ENCODE peak calls at places on chromosome 16, in five cellular contexts. W is RCC 7860, I is prostate gland, V is astrocyte of the cerebellum, A is AG10803. Y is an unnamed sample.

GRCh38 chr16:53511403-53512280 is 8.6 kb upstream of the AKTIP start:
- DNase-seq in W (no peak), I (no peak), V (no peak), A (no peak), Y (peak)

GRCh38 chr16:57143125-57143965 is 42.5 kb downstream of the PSME3IP1 start:
- DNase-seq in W (no peak), I (no peak), V (no peak), A (no peak), Y (no peak)

GRCh38 chr16:71540-72341 is 690 bp downstream of the RHBDF1 start:
- DNase-seq in W (peak), I (peak), V (no peak), A (peak), Y (peak)

GRCh38 chr16:31135535-31136286 is at the start of gene PRSS8:
- DNase-seq in W (no peak), I (peak), V (no peak), A (no peak), Y (peak)

GRCh38 chr16:57093845-57094564 is 1.6 kb downstream of the CPNE2 start:
- DNase-seq in W (no peak), I (no peak), V (no peak), A (no peak), Y (no peak)

GRCh38 chr16:67163164-67163902 is 1.2 kb upstream of the HSF4 start:
- DNase-seq in W (no peak), I (peak), V (no peak), A (peak), Y (no peak)

GRCh38 chr16:67459858-67460144 is 21.2 kb downstream of the ATP6V0D1 start:
- DNase-seq in W (no peak), I (no peak), V (no peak), A (no peak), Y (no peak)

GRCh38 chr16:62764572-62764971 is 728.3 kb upstream of the CDH8 start:
- DNase-seq in W (no peak), I (no peak), V (no peak), A (no peak), Y (no peak)

GRCh38 chr16:88387941-88388627 is 5.3 kb downstream of the ZNF469 start:
- DNase-seq in W (peak), I (peak), V (no peak), A (peak), Y (peak)

GRCh38 chr16:49598386-49599170 is 225.0 kb downstream of the C16orf78 start:
- DNase-seq in W (no peak), I (no peak), V (no peak), A (no peak), Y (no peak)

GRCh38 chr16:55502801-55503366 is 6.0 kb upstream of the LPCAT2 start:
- DNase-seq in W (peak), I (peak), V (peak), A (peak), Y (peak)

GRCh38 chr16:75296606-75297005 is 45.2 kb upstream of the BCAR1 start:
- DNase-seq in W (no peak), I (no peak), V (no peak), A (peak), Y (no peak)

GRCh38 chr16:66326995-66327513 is 39.4 kb upstream of the CDH5 start:
- DNase-seq in W (no peak), I (no peak), V (no peak), A (no peak), Y (no peak)

GRCh38 chr16:1890024-1890700 is 18.2 kb upstream of the MEIOB start:
- DNase-seq in W (no peak), I (no peak), V (no peak), A (no peak), Y (no peak)

GRCh38 chr16:67302882-67303434 is 23.6 kb downstream of the KCTD19 start:
- DNase-seq in W (no peak), I (no peak), V (no peak), A (no peak), Y (no peak)

GRCh38 chr16:5007256-5007655 is 26.5 kb downstream of the NAGPA start:
- DNase-seq in W (no peak), I (no peak), V (no peak), A (no peak), Y (no peak)

GRCh38 chr16:30395992-30396560 is 856 bp downstream of the ZNF48 start:
- DNase-seq in W (no peak), I (no peak), V (no peak), A (no peak), Y (no peak)

GRCh38 chr16:22191966-22192260 is 14.2 kb upstream of the EEF2K start:
- DNase-seq in W (no peak), I (no peak), V (no peak), A (no peak), Y (no peak)

GRCh38 chr16:89373355-89374110 is 116.8 kb downstream of the ANKRD11 start:
- DNase-seq in W (no peak), I (no peak), V (no peak), A (peak), Y (no peak)

GRCh38 chr16:57698812-57699405 is 4.3 kb downstream of the DRC7 start:
- DNase-seq in W (no peak), I (no peak), V (no peak), A (no peak), Y (no peak)

GRCh38 chr16:87002717-87003413 is 314.3 kb downstream of the C16orf95 start:
- DNase-seq in W (no peak), I (no peak), V (peak), A (peak), Y (no peak)

GRCh38 chr16:57070986-57071540 is 21.3 kb upstream of the CPNE2 start:
- DNase-seq in W (no peak), I (no peak), V (no peak), A (no peak), Y (no peak)

GRCh38 chr16:2745116-2745890 is 7.1 kb upstream of the SRRM2 start:
- DNase-seq in W (no peak), I (no peak), V (no peak), A (no peak), Y (no peak)

GRCh38 chr16:80623376-80623775 is 82.6 kb downstream of the DYNLRB2 start:
- DNase-seq in W (no peak), I (no peak), V (peak), A (peak), Y (no peak)

GRCh38 chr16:19746561-19746960 is 28.5 kb downstream of the IQCK start:
- DNase-seq in W (no peak), I (no peak), V (no peak), A (no peak), Y (no peak)

GRCh38 chr16:11253009-11253994 is 2.7 kb downstream of the SOCS1 start:
- DNase-seq in W (no peak), I (no peak), V (no peak), A (peak), Y (no peak)

GRCh38 chr16:85554791-85555548 is 58.2 kb upstream of the GSE1 start:
- DNase-seq in W (peak), I (peak), V (no peak), A (peak), Y (peak)

GRCh38 chr16:64406661-64407267 is 715.1 kb downstream of the CDH11 start:
- DNase-seq in W (no peak), I (no peak), V (no peak), A (no peak), Y (no peak)

Y was measured in Caki2.